ENCODE peak calls at places on chromosomes 16 and 17, in five cellular contexts. K is amniotic stem cell, H is germinal center, E is ACHN, R is LoVo. P is an unnamed sample.

GRCh38 chr16:81442909-81443687 is 1.5 kb upstream of the CMIP start:
- DNase-seq in K (no peak), H (no peak), E (no peak), R (no peak), P (peak)

GRCh38 chr17:42387663-42388380 is 420 bp downstream of the STAT3 start:
- DNase-seq in K (no peak), H (peak), E (peak), R (peak), P (no peak)

GRCh38 chr17:61479493-61480413 is 27.5 kb downstream of the TBX4 start:
- DNase-seq in K (no peak), H (no peak), E (no peak), R (no peak), P (no peak)

GRCh38 chr17:17479209-17479608 is 2.4 kb downstream of the MED9 start:
- DNase-seq in K (no peak), H (no peak), E (no peak), R (no peak), P (peak)

GRCh38 chr16:75074920-75075687 is 41.5 kb downstream of the LDHD start:
- DNase-seq in K (no peak), H (peak), E (no peak), R (no peak), P (no peak)

GRCh38 chr17:78040561-78041400 is 82.3 kb downstream of the TNRC6C start:
- DNase-seq in K (peak), H (peak), E (no peak), R (peak), P (no peak)

GRCh38 chr16:4706871-4707270 is 13.5 kb downstream of the NUDT16L1 start:
- DNase-seq in K (no peak), H (no peak), E (no peak), R (no peak), P (no peak)

GRCh38 chr16:53901396-53901795 is 197.4 kb downstream of the FTO start:
- DNase-seq in K (no peak), H (no peak), E (no peak), R (no peak), P (no peak)

GRCh38 chr17:78971764-78972506 is 7.8 kb downstream of the LGALS3BP start:
- DNase-seq in K (no peak), H (no peak), E (no peak), R (no peak), P (no peak)

GRCh38 chr17:57124053-57124452 is 39.0 kb downstream of the AKAP1 start:
- DNase-seq in K (no peak), H (no peak), E (no peak), R (no peak), P (no peak)

GRCh38 chr16:70432304-70432799 is 6.5 kb downstream of the ST3GAL2 start:
- DNase-seq in K (no peak), H (no peak), E (no peak), R (no peak), P (no peak)

GRCh38 chr16:84947022-84947421 is 64.3 kb downstream of the ZDHHC7 start:
- DNase-seq in K (no peak), H (no peak), E (no peak), R (no peak), P (no peak)

GRCh38 chr16:77443834-77444460 is 9.1 kb upstream of the ADAMTS18 start:
- DNase-seq in K (no peak), H (no peak), E (no peak), R (no peak), P (no peak)

GRCh38 chr16:82788919-82789318 is 162.2 kb downstream of the CDH13 start:
- DNase-seq in K (no peak), H (no peak), E (no peak), R (no peak), P (no peak)

GRCh38 chr16:81634380-81635121 is 144.5 kb upstream of the PLCG2 start:
- DNase-seq in K (no peak), H (no peak), E (no peak), R (no peak), P (no peak)

GRCh38 chr17:62165378-62165722 is 100.3 kb upstream of the MED13 start:
- DNase-seq in K (no peak), H (no peak), E (no peak), R (peak), P (peak)

GRCh38 chr17:36142806-36143205 is 33.6 kb downstream of the TBC1D3B start:
- DNase-seq in K (no peak), H (no peak), E (no peak), R (no peak), P (no peak)

GRCh38 chr17:32495347-32496253 is 8.8 kb downstream of the CDK5R1 start:
- DNase-seq in K (no peak), H (no peak), E (no peak), R (no peak), P (no peak)

GRCh38 chr17:13398091-13398490 is 203.6 kb downstream of the HS3ST3A1 start:
- DNase-seq in K (no peak), H (no peak), E (no peak), R (no peak), P (no peak)

P was measured in HepG2.